ENCODE peak calls at places on chromosomes 12 and 14, in eight cellular contexts. I is stimulated activated CD4-positive, alpha-beta T cell treated with anti-CD3 and anti-CD28 coated beads, Interleukin-2, amount 100 ng/mL, for 24 hours; M is fibroblast of mammary gland; N is T-helper 2 cell; X is GM03348; H is HEK293T; K is ELF-1; S is RCC 7860. E is an unnamed sample.

GRCh38 chr14:77843155-77843554 is 43.2 kb downstream of the ADCK1 start:
- DNase-seq in I (no peak), M (no peak), N (no peak), X (no peak), H (no peak), K (peak), S (no peak), E (no peak)

GRCh38 chr14:41362134-41362533 is 244.5 kb upstream of the LRFN5 start:
- DNase-seq in I (no peak), M (peak), N (no peak), X (no peak), H (peak), K (no peak), S (no peak), E (no peak)

GRCh38 chr14:65703996-65704395 is 291.5 kb downstream of the FUT8 start:
- DNase-seq in I (no peak), M (peak), N (no peak), X (peak), H (no peak), K (no peak), S (no peak), E (no peak)

GRCh38 chr14:69720912-69721311 is 46.0 kb upstream of the SRSF5 start:
- DNase-seq in I (no peak), M (no peak), N (no peak), X (no peak), H (no peak), K (no peak), S (no peak), E (no peak)

GRCh38 chr12:25715147-25715546 is 162.1 kb upstream of the LMNTD1 start:
- DNase-seq in I (no peak), M (peak), N (no peak), X (peak), H (no peak), K (no peak), S (no peak), E (no peak)

GRCh38 chr14:64253672-64254071 is 40.5 kb downstream of the ESR2 start:
- DNase-seq in I (no peak), M (peak), N (no peak), X (no peak), H (no peak), K (no peak), S (no peak), E (no peak)

GRCh38 chr12:15562263-15562662 is 226.9 kb downstream of the EPS8 start:
- DNase-seq in I (no peak), M (peak), N (no peak), X (no peak), H (no peak), K (no peak), S (no peak), E (no peak)

GRCh38 chr12:81888961-81889360 is 129.8 kb upstream of the PPFIA2 start:
- DNase-seq in I (no peak), M (no peak), N (no peak), X (no peak), H (no peak), K (no peak), S (no peak), E (no peak)

GRCh38 chr12:45666452-45667215 is 62.9 kb upstream of the ARID2 start:
- DNase-seq in I (no peak), M (peak), N (no peak), X (peak), H (no peak), K (no peak), S (no peak), E (no peak)

GRCh38 chr14:106850913-106851825 is 1324.8 kb downstream of the TMEM121 start:
- DNase-seq in I (no peak), M (no peak), N (no peak), X (no peak), H (no peak), K (no peak), S (no peak), E (no peak)

GRCh38 chr12:47837190-47838171 is 17.8 kb upstream of the HDAC7 start:
- DNase-seq in I (peak), M (peak), N (no peak), X (peak), H (peak), K (peak), S (peak), E (peak)

GRCh38 chr14:88798161-88798560 is 5.4 kb upstream of the EML5 start:
- DNase-seq in I (no peak), M (no peak), N (no peak), X (no peak), H (no peak), K (no peak), S (no peak), E (no peak)

GRCh38 chr14:68702105-68702504 is 90.8 kb downstream of the ZFP36L1 start:
- DNase-seq in I (no peak), M (no peak), N (no peak), X (no peak), H (no peak), K (no peak), S (no peak), E (no peak)

GRCh38 chr12:96401061-96401871 is 1.0 kb upstream of the CDK17 start:
- DNase-seq in I (peak), M (peak), N (no peak), X (peak), H (peak), K (peak), S (peak), E (peak)

GRCh38 chr12:19507823-19508222 is 68.5 kb downstream of the AEBP2 start:
- DNase-seq in I (no peak), M (peak), N (no peak), X (peak), H (no peak), K (no peak), S (no peak), E (no peak)

GRCh38 chr12:64650762-64651161 is 40.5 kb downstream of the RASSF3 start:
- DNase-seq in I (no peak), M (no peak), N (no peak), X (no peak), H (no peak), K (no peak), S (no peak), E (no peak)

GRCh38 chr12:3004655-3005565 is 45.7 kb downstream of the TEAD4 start:
- DNase-seq in I (no peak), M (no peak), N (no peak), X (no peak), H (no peak), K (no peak), S (no peak), E (no peak)

GRCh38 chr14:96011609-96012008 is 27.6 kb upstream of the C14orf132 start:
- DNase-seq in I (no peak), M (no peak), N (no peak), X (no peak), H (no peak), K (no peak), S (no peak), E (no peak)

GRCh38 chr14:25896777-25897176 is 701.1 kb downstream of the NOVA1 start:
- DNase-seq in I (no peak), M (no peak), N (no peak), X (no peak), H (no peak), K (peak), S (no peak), E (no peak)

GRCh38 chr14:22926316-22926715 is 2.9 kb downstream of the PRMT5 start:
- DNase-seq in I (no peak), M (no peak), N (no peak), X (no peak), H (no peak), K (no peak), S (no peak), E (no peak)

GRCh38 chr14:63909984-63910383 is 57.2 kb downstream of the SYNE2 start:
- DNase-seq in I (no peak), M (peak), N (no peak), X (no peak), H (no peak), K (no peak), S (no peak), E (no peak)

GRCh38 chr12:94793191-94793595 is 142.8 kb upstream of the TMCC3 start:
- DNase-seq in I (no peak), M (no peak), N (no peak), X (no peak), H (peak), K (peak), S (no peak), E (no peak)

GRCh38 chr14:101948666-101949205 is 15.6 kb upstream of the DYNC1H1 start:
- DNase-seq in I (no peak), M (no peak), N (no peak), X (peak), H (no peak), K (no peak), S (no peak), E (no peak)

GRCh38 chr12:57086951-57087688 is 1.8 kb upstream of the NAB2 start:
- DNase-seq in I (peak), M (peak), N (peak), X (peak), H (no peak), K (peak), S (peak), E (peak)

GRCh38 chr14:61145903-61146411 is 135.2 kb downstream of the TMEM30B start:
- DNase-seq in I (no peak), M (peak), N (no peak), X (peak), H (no peak), K (no peak), S (no peak), E (no peak)

GRCh38 chr14:31090872-31091764 is 64.9 kb upstream of the STRN3 start:
- DNase-seq in I (no peak), M (peak), N (no peak), X (peak), H (no peak), K (no peak), S (peak), E (no peak)

GRCh38 chr12:53380797-53381738 is 1.1 kb downstream of the SP1 start:
- DNase-seq in I (no peak), M (peak), N (no peak), X (peak), H (no peak), K (peak), S (no peak), E (no peak)

GRCh38 chr14:102983496-102983895 is 61.0 kb downstream of the AMN start:
- DNase-seq in I (no peak), M (no peak), N (no peak), X (no peak), H (no peak), K (no peak), S (no peak), E (no peak)

GRCh38 chr14:95255013-95255412 is 64.7 kb downstream of the CLMN start:
- DNase-seq in I (no peak), M (no peak), N (no peak), X (no peak), H (no peak), K (peak), S (no peak), E (no peak)

GRCh38 chr12:120674172-120674571 is 12.8 kb upstream of the MLEC start:
- DNase-seq in I (no peak), M (no peak), N (no peak), X (no peak), H (no peak), K (no peak), S (no peak), E (no peak)

GRCh38 chr12:52912711-52913423 is 8.0 kb upstream of the KRT8 start:
- DNase-seq in I (no peak), M (no peak), N (no peak), X (no peak), H (no peak), K (no peak), S (no peak), E (no peak)